ENCODE peak calls at places on chromosomes 11 and 22, in five cellular contexts. P is K562, B is GM12878, Z is HepG2, S is H1. F is an unnamed sample.

GRCh38 chr22:19864538-19865106 is 9.9 kb upstream of the GNB1L start:
- DNase-seq in Z (no peak), B (no peak), P (no peak), S (no peak), F (no peak)

GRCh38 chr11:15911377-15912044 is 444.8 kb downstream of the SOX6 start:
- DNase-seq in S (no peak), Z (no peak), P (no peak), B (no peak), F (no peak)

GRCh38 chr22:22425366-22425765 is 83.2 kb downstream of the ZNF280B start:
- DNase-seq in Z (no peak), S (no peak), B (no peak), P (no peak), F (no peak)

GRCh38 chr22:20966883-20967696 is at the start of gene AIFM3:
- DNase-seq in Z (no peak), S (no peak), B (no peak), P (no peak), F (no peak)

GRCh38 chr11:134950692-134951304 is 538.8 kb upstream of the B3GAT1 start:
- DNase-seq in B (no peak), S (no peak), Z (no peak), P (no peak), F (no peak)

GRCh38 chr11:102111787-102112653 is 1.8 kb downstream of the YAP1 start:
- DNase-seq in S (peak), Z (peak), P (no peak), B (no peak), F (no peak)

GRCh38 chr22:25437414-25438160 is 126.9 kb upstream of the GRK3 start:
- DNase-seq in Z (no peak), P (no peak), B (no peak), S (no peak), F (peak)

GRCh38 chr11:101885631-101886030 is 29.2 kb upstream of the CEP126 start:
- DNase-seq in P (no peak), S (no peak), B (no peak), Z (no peak), F (no peak)

GRCh38 chr11:113496026-113496651 is 20.9 kb upstream of the DRD2 start:
- DNase-seq in S (no peak), B (no peak), Z (no peak), P (no peak), F (no peak)

GRCh38 chr11:13928566-13929251 is 33.8 kb upstream of the SPON1 start:
- DNase-seq in B (no peak), Z (no peak), S (no peak), P (peak), F (no peak)

GRCh38 chr11:33453225-33453624 is 196.0 kb downstream of the HIPK3 start:
- DNase-seq in P (no peak), B (no peak), Z (no peak), S (no peak), F (no peak)

GRCh38 chr11:111631666-111632039 is 29.4 kb downstream of the SIK2 start:
- DNase-seq in B (no peak), P (no peak), S (no peak), Z (peak), F (no peak)

GRCh38 chr22:37464181-37464580 is 22.0 kb downstream of the MFNG start:
- DNase-seq in S (no peak), B (peak), P (no peak), Z (no peak), F (no peak)

DNA sequence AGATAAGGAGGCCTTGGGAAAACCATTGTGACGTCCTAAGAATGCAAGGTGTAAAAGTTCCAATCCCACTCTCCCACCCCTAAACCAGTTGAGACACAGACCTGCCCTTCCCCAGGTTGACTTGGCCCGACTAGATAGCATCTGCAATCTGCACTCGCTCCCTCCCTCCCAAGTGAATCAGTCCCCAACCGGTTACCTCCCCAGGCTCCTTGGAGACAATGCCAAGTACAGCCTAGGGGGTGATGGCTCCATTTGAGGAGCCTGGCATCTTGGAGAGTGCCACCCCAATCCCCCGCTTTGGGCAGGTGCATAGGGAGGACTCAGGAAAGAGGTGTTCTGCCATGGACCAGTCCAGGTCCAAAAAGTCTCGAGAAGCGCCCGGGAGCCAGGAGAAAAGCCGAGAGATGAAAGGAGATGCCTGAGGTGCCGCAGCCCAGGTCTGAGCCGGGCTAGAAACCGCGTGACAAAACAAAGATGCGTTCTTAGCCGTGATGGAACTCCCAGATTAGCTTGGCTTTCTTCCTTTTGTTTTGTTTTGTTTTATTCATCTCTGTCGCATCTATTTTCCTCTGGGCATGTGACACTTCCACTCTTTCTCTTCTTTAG is 18.7 kb upstream of the SNX32 start:
- DNase-seq in P (no peak), B (no peak), S (no peak), Z (no peak), F (no peak)
- TF ChIP-seq CREB1 in P (no peak), B (no peak), S (no peak), Z (no peak), F (no peak)

GRCh38 chr11:66072518-66072917 is 2.4 kb downstream of the PACS1 start:
- DNase-seq in S (no peak), P (no peak), Z (no peak), B (no peak), F (no peak)
- H3K4me2 ChIP-seq in S (no peak), P (no peak), Z (peak), B (peak), F (peak)

GRCh38 chr11:67355023-67355793 is 1.9 kb upstream of the POLD4 start:
- DNase-seq in Z (no peak), S (no peak), P (no peak), B (no peak), F (no peak)

GRCh38 chr11:67355794-67356550 is 2.6 kb upstream of the POLD4 start:
- DNase-seq in Z (no peak), P (no peak), B (no peak), S (no peak), F (no peak)

GRCh38 chr11:67353317-67354313 is at the start of gene POLD4:
- DNase-seq in Z (peak), B (peak), P (peak), S (peak), F (peak)

GRCh38 chr11:67352546-67353316 is 615 bp downstream of the POLD4 start:
- DNase-seq in Z (peak), P (peak), B (no peak), S (no peak), F (peak)

GRCh38 chr11:67354314-67355022 is 1.1 kb upstream of the POLD4 start:
- DNase-seq in P (peak), S (no peak), Z (peak), B (no peak), F (no peak)
- TF ChIP-seq CREB1 in P (no peak), S (no peak), Z (peak), B (no peak), F (no peak)

DNA sequence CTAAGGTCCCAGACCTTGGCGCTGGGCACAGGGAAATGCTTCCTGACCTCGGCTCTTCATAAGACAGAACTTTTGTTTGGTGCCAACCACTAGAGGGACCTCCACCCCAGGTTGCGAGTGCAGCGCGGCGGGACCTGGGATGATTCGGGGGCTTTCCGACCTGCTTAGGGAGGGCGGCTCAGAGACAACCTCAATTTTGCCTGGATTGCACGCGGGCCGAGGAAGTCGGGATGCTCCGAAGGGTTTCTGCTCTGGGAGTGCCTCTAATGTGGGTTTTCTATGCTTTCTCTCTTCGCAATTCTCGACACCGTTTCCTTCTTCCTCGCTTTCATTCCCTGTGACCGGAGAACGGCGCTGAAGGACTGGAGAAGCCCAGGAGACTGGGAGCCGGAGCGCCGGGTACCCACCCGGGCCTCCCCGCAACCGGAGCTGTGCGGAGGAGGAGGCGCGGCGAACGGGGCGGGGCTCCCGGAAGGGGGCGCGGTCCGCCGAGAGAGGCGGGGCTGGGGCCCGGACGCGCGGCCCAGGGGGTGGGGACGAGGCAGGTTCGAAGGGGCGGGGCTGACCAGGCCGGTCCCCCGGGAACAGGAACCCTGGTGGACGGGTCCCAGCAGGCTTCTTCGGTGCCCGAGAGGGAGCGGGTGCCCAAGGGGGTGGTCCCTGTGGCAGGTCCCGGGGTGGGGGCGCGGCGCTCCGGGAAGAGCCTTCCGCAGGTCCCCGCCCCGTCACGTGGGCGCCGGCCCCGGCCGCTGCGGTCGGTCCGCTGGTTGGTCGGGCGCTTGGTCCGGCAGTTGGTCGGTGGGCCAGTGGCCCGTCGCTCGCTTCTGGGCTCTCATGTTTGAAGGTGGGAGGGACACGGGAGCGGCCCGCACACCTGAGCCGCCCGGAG is at the start of gene PPFIBP2:
- DNase-seq in P (peak), Z (peak), B (no peak), S (no peak), F (peak)
- H3K4me2 ChIP-seq in P (peak), Z (peak), B (peak), S (peak), F (peak)

GRCh38 chr11:116984589-116984988 is 113.6 kb downstream of the SIK3 start:
- DNase-seq in B (no peak), S (no peak), P (no peak), Z (no peak), F (no peak)
- TF ChIP-seq CREB1 in B (no peak), S (no peak), P (no peak), Z (no peak), F (no peak)

GRCh38 chr11:4370166-4370565 is 2.0 kb upstream of the OR52B4 start:
- DNase-seq in Z (no peak), S (no peak), P (no peak), B (no peak), F (no peak)
- H3K4me2 ChIP-seq in Z (no peak), S (no peak), P (no peak), B (no peak), F (no peak)

DNA sequence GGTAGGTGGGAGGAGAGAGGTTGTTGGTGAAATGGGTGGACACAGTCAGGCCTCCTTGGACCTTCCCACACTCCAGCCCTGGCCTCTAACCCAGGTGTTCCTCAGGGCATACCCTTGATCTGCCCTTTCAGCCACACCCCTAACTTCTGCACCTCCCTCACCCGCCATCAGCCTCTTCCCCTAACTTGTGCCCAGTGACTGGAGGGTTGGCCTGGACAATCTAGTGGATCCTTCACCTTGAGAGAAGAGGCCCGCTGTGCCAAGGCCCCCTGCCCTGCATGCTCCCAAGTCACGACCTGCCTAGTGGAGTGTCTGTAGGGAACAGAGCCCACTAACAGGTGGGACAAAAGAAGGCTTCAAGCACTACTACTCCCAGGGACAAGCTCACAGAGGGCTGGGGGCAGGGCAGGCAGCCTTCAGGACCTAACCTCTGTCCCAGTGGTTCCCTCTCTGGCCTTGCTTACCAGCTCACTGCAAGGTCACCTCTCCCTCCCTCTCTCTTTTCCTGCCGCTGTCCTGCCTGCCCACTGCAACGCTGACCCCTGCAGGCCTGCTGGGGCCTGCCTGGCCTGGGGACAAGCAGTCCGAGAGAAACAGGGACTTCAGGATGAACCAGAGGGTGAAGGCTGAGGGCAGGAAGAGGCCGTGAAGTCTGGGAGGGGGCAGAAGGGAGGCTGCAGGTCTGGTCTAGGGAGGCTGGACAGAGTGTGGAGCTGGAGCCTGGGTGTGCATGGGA is 3.3 kb downstream of the SYT7 start:
- DNase-seq in P (peak), S (no peak), B (no peak), Z (peak), F (peak)
- TF ChIP-seq CREB1 in P (no peak), S (no peak), B (no peak), Z (no peak), F (no peak)

DNA sequence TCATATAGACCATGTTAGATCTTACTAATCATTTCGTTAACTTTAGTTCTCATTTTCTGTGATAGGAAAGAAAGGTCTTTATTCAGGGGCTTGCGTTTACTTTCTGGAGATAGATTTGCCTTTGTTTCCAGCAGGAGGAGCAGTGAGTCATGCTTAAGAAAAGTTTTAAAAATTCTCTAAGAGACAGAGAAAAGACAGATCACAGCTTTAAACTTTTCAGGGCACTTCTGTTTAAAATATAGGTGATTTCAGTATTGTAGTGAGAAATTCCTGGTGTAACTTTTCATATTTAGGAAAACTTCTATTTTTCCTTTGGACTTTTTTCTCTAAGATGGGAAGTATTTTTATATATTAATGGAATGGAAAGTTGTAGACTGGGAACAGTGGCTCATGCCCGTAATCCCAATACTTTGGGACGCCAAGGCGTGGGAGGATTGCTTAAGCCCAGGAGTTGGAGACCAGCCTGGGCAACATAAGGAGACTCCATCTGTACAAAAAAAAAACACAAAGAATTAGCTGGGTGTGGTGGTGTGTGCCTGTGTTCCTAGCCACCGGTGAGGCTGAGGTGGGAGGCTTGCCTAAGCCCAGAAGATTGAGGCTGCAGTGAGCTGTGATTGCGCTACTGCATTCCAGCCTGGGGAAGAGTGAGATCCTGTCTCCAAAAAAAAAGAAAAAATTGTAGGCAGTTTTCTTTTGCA is 60.3 kb downstream of the ATXN10 start:
- DNase-seq in Z (peak), S (no peak), B (no peak), P (no peak), F (peak)
- H3K4me2 ChIP-seq in Z (no peak), S (no peak), B (no peak), P (no peak), F (no peak)

F was measured in GM23338.